ENCODE peak calls at places on chromosomes 4 and X, in six cellular contexts. E is testis, B is left ventricle myocardium inferior, S is mesothelial cell of epicardium, L is HepG2, V is GM10248. P is an unnamed sample.

GRCh38 chr4:132737344-132737743 is 411.8 kb upstream of the PCDH10 start:
- DNase-seq in E (no peak), B (no peak), S (no peak), L (no peak), V (no peak), P (no peak)

GRCh38 chrX:16666541-16666940 is 16.6 kb downstream of the S100G start:
- DNase-seq in E (no peak), B (no peak), S (no peak), L (no peak), V (no peak), P (no peak)

GRCh38 chr4:29966386-29966785 is 753.8 kb upstream of the PCDH7 start:
- DNase-seq in E (no peak), B (no peak), S (no peak), L (no peak), V (no peak), P (peak; percentile 13)

GRCh38 chr4:184558996-184559395 is 84.6 kb upstream of the IRF2 start:
- DNase-seq in E (no peak), B (no peak), S (no peak), L (no peak), V (no peak), P (no peak)

GRCh38 chrX:17214962-17215361 is 160.0 kb upstream of the NHS start:
- DNase-seq in E (no peak), B (no peak), S (no peak), L (no peak), V (no peak), P (no peak)

GRCh38 chr4:98620087-98620784 is 38.2 kb downstream of the TSPAN5 start:
- DNase-seq in E (no peak), B (no peak), S (no peak), L (no peak), V (no peak), P (no peak)

GRCh38 chrX:41478397-41478911 is 31.3 kb downstream of the NYX start:
- DNase-seq in E (no peak), B (no peak), S (no peak), L (no peak), V (no peak), P (no peak)

GRCh38 chr4:129474698-129475097 is 378.7 kb downstream of the C4orf33 start:
- DNase-seq in E (no peak), B (no peak), S (no peak), L (no peak), V (no peak), P (no peak)

GRCh38 chr4:125115476-125115875 is 199.3 kb upstream of the FAT4 start:
- DNase-seq in E (no peak), B (no peak), S (no peak), L (no peak), V (no peak), P (no peak)

GRCh38 chr4:113049421-113050355 is at the start of gene ANK2:
- DNase-seq in E (no peak), B (no peak), S (peak; percentile 40), L (no peak), V (no peak), P (no peak)

GRCh38 chr4:72779256-72779655 is 210.2 kb upstream of the ADAMTS3 start:
- DNase-seq in E (no peak), B (no peak), S (no peak), L (no peak), V (no peak), P (no peak)

GRCh38 chrX:21926527-21927278 is 13.8 kb upstream of the SMS start:
- DNase-seq in E (no peak), B (no peak), S (no peak), L (peak; percentile 82), V (peak; percentile 24), P (no peak)

GRCh38 chr4:98546910-98547544 is 111.4 kb downstream of the TSPAN5 start:
- DNase-seq in E (peak; percentile 74), B (no peak), S (no peak), L (no peak), V (no peak), P (no peak)

GRCh38 chrX:39974228-39974627 is 123.5 kb downstream of the BCOR start:
- DNase-seq in E (no peak), B (no peak), S (no peak), L (peak; percentile 24), V (no peak), P (no peak)

GRCh38 chr4:139934336-139934735 is 219.6 kb downstream of the MAML3 start:
- DNase-seq in E (no peak), B (no peak), S (no peak), L (no peak), V (no peak), P (no peak)

DNA sequence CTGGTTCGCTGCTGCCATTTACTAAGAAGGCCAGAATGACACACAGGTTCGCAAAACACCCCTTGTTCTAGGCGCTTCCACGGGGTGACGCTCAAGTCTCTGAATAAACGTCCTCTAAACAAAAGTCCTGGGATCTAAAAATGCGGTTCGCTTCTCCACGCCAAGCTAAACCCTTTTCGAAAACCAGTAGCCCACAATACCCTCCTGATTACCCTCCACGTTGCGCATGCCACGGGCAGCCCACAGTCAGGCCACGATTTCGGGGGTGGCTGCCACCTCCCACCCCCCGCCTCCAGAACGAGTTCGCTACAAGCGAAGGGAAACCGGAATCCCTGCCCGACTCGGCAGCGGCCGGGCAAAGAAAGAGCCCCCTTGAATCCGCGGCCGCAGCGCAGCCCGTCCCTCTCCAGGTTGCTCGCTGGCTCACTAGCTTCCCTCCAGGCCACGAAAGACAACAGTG is 423 bp downstream of the RPL39 start:
- DNase-seq in E (peak; percentile 37), B (no peak), S (no peak), L (peak; percentile 30), V (no peak), P (no peak)
- TF ChIP-seq CTCF in E (no peak), B (no peak), S (no peak), L (peak; percentile 31), V (peak; percentile 19), P (no peak)

GRCh38 chr4:152065545-152065944 is 304.7 kb upstream of the GATB start:
- DNase-seq in E (no peak), B (no peak), S (no peak), L (no peak), V (no peak), P (no peak)
- TF ChIP-seq CTCF in E (no peak), B (no peak), S (no peak), L (no peak), V (no peak), P (no peak)

GRCh38 chrX:44945736-44946135 is 72.7 kb downstream of the KDM6A start:
- DNase-seq in E (no peak), B (no peak), S (no peak), L (peak; percentile 10), V (no peak), P (no peak)
- TF ChIP-seq CTCF in E (no peak), B (peak; percentile 36), S (no peak), L (peak; percentile 38), V (no peak), P (no peak)

GRCh38 chr4:67723949-67724348 is 23.0 kb upstream of the UBA6 start:
- DNase-seq in E (no peak), B (no peak), S (no peak), L (no peak), V (no peak), P (no peak)
- TF ChIP-seq CTCF in E (no peak), B (no peak), S (no peak), L (peak; percentile 28), V (no peak), P (no peak)

GRCh38 chrX:65932173-65933084 is 107.5 kb downstream of the VSIG4 start:
- DNase-seq in E (no peak), B (no peak), S (no peak), L (peak; percentile 1), V (no peak), P (no peak)
- TF ChIP-seq CTCF in E (no peak), B (no peak), S (no peak), L (peak; percentile 50), V (no peak), P (no peak)

GRCh38 chr4:13933163-13933562 is 305.6 kb upstream of the BOD1L1 start:
- DNase-seq in E (no peak), B (no peak), S (no peak), L (no peak), V (no peak), P (no peak)
- TF ChIP-seq CTCF in E (no peak), B (no peak), S (no peak), L (peak; percentile 7), V (no peak), P (no peak)

P was measured in D721Med.